ENCODE peak calls at places on chromosomes 4 and X, in five cellular contexts. N is Peyer's patch, B is IMR-90, E is foreskin fibroblast, Y is cardiac muscle cell. F is an unnamed sample.

GRCh38 chr4:3301450-3302163 is 8.8 kb downstream of the RGS12 start:
- DNase-seq in N (no peak), B (no peak), E (no peak), Y (no peak), F (no peak)

GRCh38 chrX:82775426-82775825 is 732.7 kb upstream of the POU3F4 start:
- DNase-seq in N (no peak), B (no peak), E (no peak), Y (no peak), F (no peak)

GRCh38 chr4:5378002-5378401 is 326.7 kb downstream of the STK32B start:
- DNase-seq in N (no peak), B (peak), E (no peak), Y (no peak), F (no peak)

GRCh38 chr4:182578402-182578801 is 335.2 kb downstream of the TENM3 start:
- DNase-seq in N (no peak), B (peak), E (peak), Y (peak), F (no peak)

GRCh38 chr4:1205641-1206298 is 33.4 kb upstream of the SPON2 start:
- DNase-seq in N (no peak), B (no peak), E (no peak), Y (no peak), F (no peak)

GRCh38 chr4:55398461-55398860 is 2.7 kb downstream of the TMEM165 start:
- DNase-seq in N (no peak), B (peak), E (no peak), Y (no peak), F (no peak)

GRCh38 chr4:152735302-152735917 is 44.1 kb downstream of the TIGD4 start:
- DNase-seq in N (no peak), B (peak), E (peak), Y (peak), F (peak)

GRCh38 chrX:9456250-9457074 is 8.4 kb upstream of the TBL1X start:
- DNase-seq in N (no peak), B (no peak), E (no peak), Y (no peak), F (no peak)

GRCh38 chr4:53364624-53365023 is 1.2 kb downstream of the SCFD2 start:
- DNase-seq in N (no peak), B (no peak), E (no peak), Y (no peak), F (no peak)

GRCh38 chr4:176320976-176321361 is 1.2 kb downstream of the SPCS3 start:
- DNase-seq in N (no peak), B (no peak), E (no peak), Y (no peak), F (no peak)

GRCh38 chr4:126733301-126733700 is 899.5 kb upstream of the INTU start:
- DNase-seq in N (no peak), B (peak), E (no peak), Y (no peak), F (no peak)

GRCh38 chr4:87054900-87055299 is 120.1 kb downstream of the AFF1 start:
- DNase-seq in N (no peak), B (no peak), E (no peak), Y (no peak), F (no peak)

GRCh38 chrX:20829665-20830481 is 544.3 kb upstream of the CNKSR2 start:
- DNase-seq in N (no peak), B (no peak), E (peak), Y (no peak), F (no peak)

GRCh38 chrX:15939737-15940136 is 85.1 kb upstream of the AP1S2 start:
- DNase-seq in N (no peak), B (no peak), E (no peak), Y (no peak), F (peak)

GRCh38 chr4:183596056-183596757 is 62.8 kb downstream of the RWDD4 start:
- DNase-seq in N (no peak), B (no peak), E (no peak), Y (no peak), F (no peak)

GRCh38 chr4:183444953-183445543 is 612 bp downstream of the CDKN2AIP start:
- DNase-seq in N (peak), B (no peak), E (no peak), Y (peak), F (no peak)

GRCh38 chr4:683982-684571 is 4.9 kb downstream of the SLC49A3 start:
- DNase-seq in N (no peak), B (peak), E (peak), Y (peak), F (peak)

GRCh38 chrX:100673397-100673953 is 29.5 kb downstream of the SRPX2 start:
- DNase-seq in N (no peak), B (peak), E (peak), Y (no peak), F (no peak)

GRCh38 chr4:163350672-163351071 is 7.0 kb downstream of the NPY5R start:
- DNase-seq in N (no peak), B (no peak), E (no peak), Y (no peak), F (no peak)

GRCh38 chr4:42786350-42787070 is 106.0 kb upstream of the GRXCR1 start:
- DNase-seq in N (no peak), B (no peak), E (no peak), Y (peak), F (no peak)

GRCh38 chr4:144820115-144820514 is 174.2 kb downstream of the HHIP start:
- DNase-seq in N (no peak), B (peak), E (peak), Y (no peak), F (no peak)

GRCh38 chrX:118346258-118347094 is 570 bp downstream of the WDR44 start:
- DNase-seq in N (peak), B (no peak), E (no peak), Y (peak), F (peak)

GRCh38 chr4:168486961-168487820 is 6.9 kb upstream of the DDX60L start:
- DNase-seq in N (no peak), B (peak), E (peak), Y (no peak), F (no peak)

GRCh38 chrX:78658851-78659744 is at the start of gene RTL3:
- DNase-seq in N (no peak), B (peak), E (peak), Y (no peak), F (no peak)

GRCh38 chr4:158778712-158779111 is 9.9 kb downstream of the FNIP2 start:
- DNase-seq in N (no peak), B (no peak), E (no peak), Y (no peak), F (no peak)

GRCh38 chr4:158776106-158776505 is 7.3 kb downstream of the FNIP2 start:
- DNase-seq in N (no peak), B (no peak), E (no peak), Y (no peak), F (no peak)

GRCh38 chr4:158775091-158775651 is 6.3 kb downstream of the FNIP2 start:
- DNase-seq in N (no peak), B (peak), E (no peak), Y (no peak), F (no peak)

GRCh38 chr4:158778065-158778711 is 9.4 kb downstream of the FNIP2 start:
- DNase-seq in N (no peak), B (no peak), E (no peak), Y (no peak), F (peak)

DNA sequence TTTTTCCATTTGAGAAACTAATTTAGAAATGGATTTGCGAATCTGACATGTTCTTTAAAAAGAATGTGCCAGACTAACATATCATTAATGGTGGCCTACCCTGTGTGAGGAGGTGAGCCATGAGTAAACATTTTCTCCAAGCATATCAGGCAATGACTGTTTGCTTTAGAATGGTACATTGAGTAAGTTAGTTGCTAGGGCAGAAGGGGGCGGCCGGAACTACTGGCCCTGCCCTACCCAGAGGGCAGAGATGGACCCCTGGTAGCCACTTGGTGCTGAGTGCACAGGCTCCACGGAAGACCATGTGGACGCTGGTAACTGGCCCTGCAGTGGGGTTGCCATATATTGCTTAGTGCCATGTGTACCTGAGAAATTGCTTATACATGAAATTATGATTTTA is 8.6 kb downstream of the FNIP2 start:
- DNase-seq in N (no peak), B (no peak), E (no peak), Y (no peak), F (no peak)
- TF ChIP-seq CTCF in N (no peak), B (no peak), E (no peak), Y (no peak), F (no peak)

DNA sequence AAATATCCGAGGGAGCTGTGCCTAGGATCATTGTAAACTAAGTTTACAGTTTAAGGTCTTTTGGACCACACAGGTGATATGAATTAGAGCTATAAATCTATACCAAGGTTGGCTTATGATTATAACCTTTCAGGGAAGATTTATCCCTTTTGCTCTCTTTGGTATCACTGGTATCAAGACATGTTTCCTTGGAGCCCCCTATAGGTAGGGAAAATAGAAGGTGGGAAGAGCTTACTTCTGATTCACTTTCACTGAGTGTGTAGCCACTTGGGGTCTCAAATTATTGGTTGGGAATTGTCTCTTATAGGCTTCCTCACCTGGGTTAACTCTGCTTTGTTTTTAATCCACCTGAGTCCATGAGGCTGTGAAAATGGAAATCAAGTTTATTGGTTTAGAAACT is 262.1 kb upstream of the NR3C2 start:
- DNase-seq in N (no peak), B (no peak), E (no peak), Y (no peak), F (no peak)
- TF ChIP-seq CTCF in N (peak), B (no peak), E (no peak), Y (no peak), F (no peak)

GRCh38 chr4:121822047-121822446 is 1.6 kb downstream of the CCNA2 start:
- DNase-seq in N (no peak), B (no peak), E (no peak), Y (no peak), F (no peak)

GRCh38 chr4:121823505-121824170 is at the start of gene CCNA2:
- DNase-seq in N (peak), B (peak), E (peak), Y (peak), F (peak)

GRCh38 chr4:121824950-121825349 is 1.3 kb upstream of the CCNA2 start:
- DNase-seq in N (no peak), B (no peak), E (no peak), Y (no peak), F (no peak)

GRCh38 chr4:121824171-121824527 is 466 bp upstream of the CCNA2 start:
- DNase-seq in N (no peak), B (no peak), E (no peak), Y (no peak), F (no peak)

DNA sequence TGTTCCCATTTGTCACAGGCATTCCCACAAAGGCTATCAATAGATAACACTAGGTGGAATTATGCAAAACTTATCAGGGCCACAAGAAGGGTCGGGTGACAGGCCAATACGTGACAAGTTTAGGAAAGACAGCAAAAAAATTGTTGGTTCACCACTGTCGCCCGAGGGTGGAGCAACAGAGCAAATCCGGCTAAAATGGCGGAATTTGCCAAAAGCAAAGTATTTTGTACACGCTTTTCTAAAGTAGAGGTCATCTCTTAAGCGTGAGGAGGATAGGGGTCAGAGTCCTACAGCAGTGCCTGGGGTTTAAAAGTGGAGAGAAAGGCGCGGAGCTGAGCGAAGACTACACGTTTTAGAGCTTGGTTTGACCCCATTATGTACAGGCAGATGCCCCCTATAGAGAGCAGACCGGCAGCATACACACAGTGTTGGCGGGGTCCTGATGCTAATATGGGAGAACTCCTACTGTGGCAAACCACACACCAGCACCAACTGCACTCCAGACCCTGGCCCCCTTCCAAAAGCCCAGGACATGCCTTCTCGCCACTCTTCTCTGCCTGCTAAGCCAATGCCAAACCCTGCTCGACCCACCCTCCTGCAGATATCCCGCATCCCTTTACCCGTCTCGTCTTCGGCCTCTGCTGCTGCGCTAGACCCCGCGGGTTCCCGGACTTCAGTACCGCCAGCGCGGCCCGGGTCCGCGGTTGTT is 733 bp downstream of the CCNA2 start:
- DNase-seq in N (no peak), B (no peak), E (peak), Y (peak), F (peak)
- TF ChIP-seq CTCF in N (no peak), B (no peak), E (peak), Y (peak), F (peak)

GRCh38 chr4:186168750-186169149 is 22.6 kb upstream of the CYP4V2 start:
- DNase-seq in N (no peak), B (no peak), E (no peak), Y (no peak), F (no peak)

GRCh38 chr4:186169333-186169941 is 21.9 kb upstream of the CYP4V2 start:
- DNase-seq in N (no peak), B (no peak), E (no peak), Y (no peak), F (no peak)

GRCh38 chr4:186170966-186171365 is 20.4 kb upstream of the CYP4V2 start:
- DNase-seq in N (no peak), B (no peak), E (no peak), Y (no peak), F (no peak)

GRCh38 chr4:186172551-186172950 is 18.8 kb upstream of the CYP4V2 start:
- DNase-seq in N (no peak), B (no peak), E (no peak), Y (no peak), F (no peak)

GRCh38 chr4:186169942-186170802 is 21.2 kb upstream of the CYP4V2 start:
- DNase-seq in N (no peak), B (no peak), E (no peak), Y (no peak), F (no peak)
- TF ChIP-seq CTCF in N (no peak), B (no peak), E (no peak), Y (no peak), F (no peak)

GRCh38 chr4:73723945-73724344 is 16.4 kb upstream of the CXCL8 start:
- DNase-seq in N (no peak), B (no peak), E (no peak), Y (no peak), F (no peak)

GRCh38 chr4:73721901-73722300 is 18.5 kb upstream of the CXCL8 start:
- DNase-seq in N (no peak), B (peak), E (peak), Y (no peak), F (no peak)

GRCh38 chr4:73723029-73723428 is 17.3 kb upstream of the CXCL8 start:
- DNase-seq in N (no peak), B (no peak), E (no peak), Y (no peak), F (no peak)

GRCh38 chr4:73718375-73719373 is 21.7 kb upstream of the CXCL8 start:
- DNase-seq in N (no peak), B (no peak), E (peak), Y (no peak), F (peak)

GRCh38 chr4:73721419-73721818 is 18.9 kb upstream of the CXCL8 start:
- DNase-seq in N (no peak), B (peak), E (peak), Y (no peak), F (no peak)
- TF ChIP-seq CTCF in N (no peak), B (no peak), E (no peak), Y (no peak), F (no peak)

GRCh38 chr4:104859601-104860000 is 287.1 kb upstream of the TET2 start:
- DNase-seq in N (no peak), B (no peak), E (no peak), Y (peak), F (no peak)

GRCh38 chr4:104860227-104861123 is 286.2 kb upstream of the TET2 start:
- DNase-seq in N (peak), B (peak), E (peak), Y (peak), F (peak)
- TF ChIP-seq CTCF in N (peak), B (peak), E (peak), Y (peak), F (peak)